ENCODE peak calls at places on chromosomes 2 and 18, in nine cellular contexts. One of them, this sample, is unnamed.

GRCh38 chr2:181904022-181904632 is 12.6 kb downstream of the ITPRID2 start:
- DNase-seq in heart left ventricle: no peak
- DNase-seq in lung: no peak
- DNase-seq in lower lobe of right lung: no peak
- DNase-seq in HFFc6: peak
- DNase-seq in left ventricle myocardium inferior: no peak
- DNase-seq in right atrium auricular region: no peak
- DNase-seq in WTC11: no peak
- DNase-seq in HCT116: no peak
- DNase-seq in this sample: no peak

GRCh38 chr18:62493033-62493862 is 29.6 kb upstream of the ZCCHC2 start:
- DNase-seq in right atrium auricular region: no peak
- DNase-seq in left ventricle myocardium inferior: no peak
- DNase-seq in HFFc6: no peak
- DNase-seq in heart left ventricle: no peak
- DNase-seq in WTC11: no peak
- DNase-seq in HCT116: no peak
- DNase-seq in lung: no peak
- DNase-seq in lower lobe of right lung: no peak
- DNase-seq in this sample: no peak

GRCh38 chr2:9428965-9429577 is 5.6 kb downstream of the CPSF3 start:
- DNase-seq in HCT116: no peak
- DNase-seq in lower lobe of right lung: no peak
- DNase-seq in lung: no peak
- DNase-seq in HFFc6: no peak
- DNase-seq in WTC11: no peak
- DNase-seq in right atrium auricular region: no peak
- DNase-seq in heart left ventricle: no peak
- DNase-seq in left ventricle myocardium inferior: no peak
- DNase-seq in this sample: no peak

GRCh38 chr18:66872277-66872676 is 268.4 kb upstream of the CDH19 start:
- DNase-seq in WTC11: no peak
- DNase-seq in HCT116: no peak
- DNase-seq in right atrium auricular region: no peak
- DNase-seq in lower lobe of right lung: no peak
- DNase-seq in lung: no peak
- DNase-seq in left ventricle myocardium inferior: no peak
- DNase-seq in HFFc6: no peak
- DNase-seq in heart left ventricle: no peak
- DNase-seq in this sample: no peak

GRCh38 chr2:44358498-44358897 is 2.8 kb downstream of the PREPL start:
- DNase-seq in heart left ventricle: peak
- DNase-seq in WTC11: no peak
- DNase-seq in lung: peak
- DNase-seq in lower lobe of right lung: peak
- DNase-seq in HFFc6: no peak
- DNase-seq in right atrium auricular region: no peak
- DNase-seq in HCT116: no peak
- DNase-seq in left ventricle myocardium inferior: no peak
- DNase-seq in this sample: no peak

GRCh38 chr2:159108178-159108893 is 139.9 kb downstream of the TANC1 start:
- DNase-seq in lung: no peak
- DNase-seq in left ventricle myocardium inferior: peak
- DNase-seq in WTC11: no peak
- DNase-seq in right atrium auricular region: no peak
- DNase-seq in heart left ventricle: peak
- DNase-seq in HFFc6: no peak
- DNase-seq in HCT116: no peak
- DNase-seq in lower lobe of right lung: no peak
- DNase-seq in this sample: no peak

GRCh38 chr2:111698743-111699554 is 185.0 kb downstream of the ANAPC1 start:
- DNase-seq in left ventricle myocardium inferior: peak
- DNase-seq in HCT116: peak
- DNase-seq in HFFc6: peak
- DNase-seq in heart left ventricle: peak
- DNase-seq in right atrium auricular region: peak
- DNase-seq in lung: peak
- DNase-seq in WTC11: no peak
- DNase-seq in lower lobe of right lung: peak
- DNase-seq in this sample: no peak

GRCh38 chr2:239055756-239056493 is 208.0 kb downstream of the TWIST2 start:
- DNase-seq in lower lobe of right lung: no peak
- DNase-seq in WTC11: no peak
- DNase-seq in HFFc6: no peak
- DNase-seq in HCT116: no peak
- DNase-seq in left ventricle myocardium inferior: no peak
- DNase-seq in right atrium auricular region: no peak
- DNase-seq in lung: no peak
- DNase-seq in heart left ventricle: no peak
- DNase-seq in this sample: no peak

GRCh38 chr2:38095996-38096861 is 20.3 kb upstream of the CYP1B1 start:
- DNase-seq in HFFc6: no peak
- DNase-seq in lung: no peak
- DNase-seq in left ventricle myocardium inferior: peak
- DNase-seq in WTC11: no peak
- DNase-seq in HCT116: no peak
- DNase-seq in heart left ventricle: peak
- DNase-seq in right atrium auricular region: no peak
- DNase-seq in lower lobe of right lung: no peak
- DNase-seq in this sample: no peak

GRCh38 chr2:172460780-172461201 is 33.4 kb downstream of the ITGA6 start:
- DNase-seq in heart left ventricle: no peak
- DNase-seq in HFFc6: no peak
- DNase-seq in lower lobe of right lung: no peak
- DNase-seq in WTC11: no peak
- DNase-seq in right atrium auricular region: no peak
- DNase-seq in left ventricle myocardium inferior: no peak
- DNase-seq in HCT116: no peak
- DNase-seq in lung: no peak
- DNase-seq in this sample: no peak

GRCh38 chr2:172461591-172462392 is 34.4 kb downstream of the ITGA6 start:
- DNase-seq in HFFc6: no peak
- DNase-seq in HCT116: no peak
- DNase-seq in lower lobe of right lung: peak
- DNase-seq in lung: peak
- DNase-seq in right atrium auricular region: no peak
- DNase-seq in left ventricle myocardium inferior: peak
- DNase-seq in WTC11: peak
- DNase-seq in heart left ventricle: peak
- DNase-seq in this sample: peak

GRCh38 chr2:172464340-172465129 is 37.1 kb downstream of the ITGA6 start:
- DNase-seq in HFFc6: no peak
- DNase-seq in heart left ventricle: no peak
- DNase-seq in lung: no peak
- DNase-seq in left ventricle myocardium inferior: no peak
- DNase-seq in HCT116: no peak
- DNase-seq in lower lobe of right lung: no peak
- DNase-seq in WTC11: no peak
- DNase-seq in right atrium auricular region: no peak
- DNase-seq in this sample: no peak

GRCh38 chr2:172465417-172466334 is 38.3 kb downstream of the ITGA6 start:
- DNase-seq in lower lobe of right lung: peak
- DNase-seq in left ventricle myocardium inferior: peak
- DNase-seq in HCT116: no peak
- DNase-seq in HFFc6: peak
- DNase-seq in lung: peak
- DNase-seq in WTC11: peak
- DNase-seq in heart left ventricle: peak
- DNase-seq in right atrium auricular region: peak
- DNase-seq in this sample: peak

DNA sequence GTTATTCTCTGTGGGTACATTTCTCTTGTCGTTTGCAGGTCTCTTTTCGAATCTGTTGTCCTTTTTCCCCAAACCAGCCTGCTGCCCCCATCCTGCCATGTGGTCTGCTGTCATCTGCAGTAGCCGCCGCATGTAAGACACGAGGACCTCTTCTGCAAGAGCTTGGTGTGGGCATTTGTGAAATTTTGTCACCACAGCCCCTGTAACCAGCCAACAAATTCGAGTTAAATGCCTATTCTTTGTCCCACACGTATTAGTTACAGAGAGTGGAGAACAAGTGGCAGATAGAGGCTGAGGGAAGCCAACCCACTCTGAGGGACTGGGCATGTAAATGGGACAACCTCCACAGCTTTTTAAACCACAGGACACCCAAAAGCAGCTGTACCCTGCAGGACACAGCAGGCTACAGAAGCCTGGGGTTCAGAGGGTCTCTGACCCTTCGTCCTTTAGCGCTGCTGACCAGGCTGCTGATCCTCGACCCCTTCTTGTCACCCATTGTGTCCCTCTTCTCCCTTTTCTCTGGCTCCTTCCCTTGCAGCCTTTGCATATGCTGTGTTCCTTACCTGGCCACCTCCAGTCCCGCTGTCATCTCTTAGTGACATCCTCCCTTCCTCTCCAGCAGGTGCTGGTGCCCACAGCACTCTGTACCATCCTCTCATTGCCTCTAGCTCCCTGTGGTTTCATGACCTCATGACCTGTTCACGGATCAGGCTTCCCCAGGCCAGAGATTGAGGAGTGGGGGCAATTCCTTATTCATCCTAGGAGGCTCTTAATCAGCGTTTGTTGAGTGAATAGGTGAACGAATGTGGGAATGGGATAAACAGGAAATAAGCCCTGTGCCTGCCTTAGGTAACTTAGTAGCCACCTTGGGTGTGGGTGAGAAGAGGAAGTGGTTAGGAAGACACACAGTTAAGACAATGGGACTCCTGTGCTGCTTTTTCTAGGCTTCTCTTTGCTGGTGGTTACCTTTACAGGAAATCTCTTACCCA is 35.3 kb downstream of the ITGA6 start:
- DNase-seq in right atrium auricular region: no peak
- DNase-seq in heart left ventricle: no peak
- DNase-seq in lung: no peak
- DNase-seq in left ventricle myocardium inferior: no peak
- DNase-seq in HFFc6: no peak
- DNase-seq in HCT116: no peak
- DNase-seq in lower lobe of right lung: no peak
- DNase-seq in WTC11: no peak
- DNase-seq in this sample: no peak
- TF ChIP-seq CTCF in right atrium auricular region: no peak
- TF ChIP-seq CTCF in heart left ventricle: no peak
- TF ChIP-seq CTCF in lung: no peak
- TF ChIP-seq CTCF in left ventricle myocardium inferior: no peak
- TF ChIP-seq CTCF in HFFc6: no peak
- TF ChIP-seq CTCF in HCT116: no peak
- TF ChIP-seq CTCF in lower lobe of right lung: peak
- TF ChIP-seq CTCF in WTC11: peak
- TF ChIP-seq CTCF in this sample: peak

DNA sequence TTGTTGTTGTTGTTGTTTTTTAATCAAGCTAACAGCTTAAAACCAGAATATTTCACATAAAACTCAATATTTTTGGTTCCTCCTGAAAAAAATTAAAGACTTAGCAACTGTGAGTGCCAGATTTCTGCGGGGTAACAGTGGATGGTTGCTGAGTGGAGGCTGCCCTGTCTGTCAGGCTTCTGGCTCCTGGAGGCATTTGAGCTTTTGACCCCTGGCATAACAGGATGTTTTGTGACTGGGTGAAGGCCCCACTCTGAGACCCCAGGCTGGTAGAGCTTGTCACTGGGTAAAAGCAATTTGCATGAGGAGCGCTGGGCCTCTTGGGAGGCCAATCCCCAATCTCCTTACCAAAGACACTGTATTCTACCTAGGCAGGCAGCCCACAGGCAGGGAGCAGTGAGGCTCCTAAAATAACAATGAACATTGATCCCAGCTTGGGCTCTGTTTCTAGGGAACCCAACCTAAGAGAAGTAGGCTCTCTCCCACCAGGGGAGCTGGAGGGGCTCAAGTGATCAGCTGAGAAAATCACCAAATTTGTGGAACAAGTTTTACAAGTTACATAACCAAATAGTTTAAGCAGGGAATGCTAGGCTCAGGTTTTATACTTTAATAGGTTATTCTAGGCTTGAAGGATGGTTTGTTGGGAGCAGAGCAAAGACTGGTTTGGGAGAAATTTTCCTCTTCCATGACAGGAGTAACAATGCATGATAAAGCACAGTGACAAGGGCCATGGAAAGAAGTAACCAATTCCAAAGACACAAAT is 5.9 kb upstream of the SPRED2 start:
- DNase-seq in right atrium auricular region: no peak
- DNase-seq in HFFc6: no peak
- DNase-seq in HCT116: no peak
- DNase-seq in left ventricle myocardium inferior: no peak
- DNase-seq in WTC11: peak
- DNase-seq in heart left ventricle: no peak
- DNase-seq in lung: no peak
- DNase-seq in lower lobe of right lung: no peak
- DNase-seq in this sample: peak
- TF ChIP-seq CTCF in right atrium auricular region: no peak
- TF ChIP-seq CTCF in HFFc6: no peak
- TF ChIP-seq CTCF in HCT116: no peak
- TF ChIP-seq CTCF in left ventricle myocardium inferior: no peak
- TF ChIP-seq CTCF in WTC11: no peak
- TF ChIP-seq CTCF in heart left ventricle: no peak
- TF ChIP-seq CTCF in lung: no peak
- TF ChIP-seq CTCF in lower lobe of right lung: no peak
- TF ChIP-seq CTCF in this sample: no peak

GRCh38 chr2:185284696-185285095 is 453.9 kb upstream of the FSIP2 start:
- DNase-seq in WTC11: no peak
- DNase-seq in lower lobe of right lung: no peak
- DNase-seq in heart left ventricle: no peak
- DNase-seq in left ventricle myocardium inferior: no peak
- DNase-seq in HCT116: no peak
- DNase-seq in HFFc6: no peak
- DNase-seq in right atrium auricular region: no peak
- DNase-seq in lung: no peak
- DNase-seq in this sample: no peak

GRCh38 chr2:185274718-185275484 is 463.7 kb upstream of the FSIP2 start:
- DNase-seq in lower lobe of right lung: no peak
- DNase-seq in lung: no peak
- DNase-seq in heart left ventricle: no peak
- DNase-seq in HFFc6: no peak
- DNase-seq in WTC11: no peak
- DNase-seq in left ventricle myocardium inferior: no peak
- DNase-seq in HCT116: no peak
- DNase-seq in right atrium auricular region: no peak
- DNase-seq in this sample: no peak

GRCh38 chr2:185279999-185280398 is 458.6 kb upstream of the FSIP2 start:
- DNase-seq in lower lobe of right lung: no peak
- DNase-seq in HCT116: no peak
- DNase-seq in heart left ventricle: no peak
- DNase-seq in right atrium auricular region: no peak
- DNase-seq in WTC11: no peak
- DNase-seq in left ventricle myocardium inferior: no peak
- DNase-seq in HFFc6: peak
- DNase-seq in lung: no peak
- DNase-seq in this sample: no peak
- TF ChIP-seq CTCF in lower lobe of right lung: peak
- TF ChIP-seq CTCF in HCT116: peak
- TF ChIP-seq CTCF in heart left ventricle: no peak
- TF ChIP-seq CTCF in right atrium auricular region: no peak
- TF ChIP-seq CTCF in WTC11: no peak
- TF ChIP-seq CTCF in left ventricle myocardium inferior: peak
- TF ChIP-seq CTCF in HFFc6: no peak
- TF ChIP-seq CTCF in lung: no peak
- TF ChIP-seq CTCF in this sample: peak

DNA sequence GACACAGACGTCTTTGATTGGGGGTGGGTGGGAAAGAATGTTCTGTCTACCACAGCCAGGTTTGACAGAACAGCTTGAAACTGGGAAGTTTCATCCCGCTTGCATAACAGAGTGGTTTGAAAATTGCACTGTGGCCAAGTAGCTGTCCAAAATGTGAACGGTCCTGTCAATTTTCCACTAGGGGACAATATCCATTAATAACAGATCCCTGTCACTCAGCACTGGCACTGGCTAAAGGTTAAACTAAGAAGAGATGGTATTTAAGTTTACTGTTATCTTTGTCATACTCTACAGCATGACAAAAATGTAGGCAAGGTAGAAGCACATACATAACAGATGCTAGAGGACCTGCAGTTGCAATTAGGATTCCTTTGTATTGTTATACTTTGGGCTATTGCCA is 55.6 kb upstream of the ACMSD start:
- DNase-seq in right atrium auricular region: no peak
- DNase-seq in WTC11: no peak
- DNase-seq in heart left ventricle: no peak
- DNase-seq in left ventricle myocardium inferior: no peak
- DNase-seq in lung: peak
- DNase-seq in HCT116: peak
- DNase-seq in lower lobe of right lung: no peak
- DNase-seq in HFFc6: peak
- DNase-seq in this sample: peak
- TF ChIP-seq CTCF in right atrium auricular region: no peak
- TF ChIP-seq CTCF in WTC11: peak
- TF ChIP-seq CTCF in heart left ventricle: peak
- TF ChIP-seq CTCF in left ventricle myocardium inferior: peak
- TF ChIP-seq CTCF in lung: peak
- TF ChIP-seq CTCF in HCT116: peak
- TF ChIP-seq CTCF in lower lobe of right lung: peak
- TF ChIP-seq CTCF in HFFc6: peak
- TF ChIP-seq CTCF in this sample: peak

This sample was measured in neural crest cell.